ENCODE peak calls at places on chromosomes 2 and 18, in six cellular contexts. I is CD8-positive, alpha-beta memory T cell; O is left lung; A is esophagus muscularis mucosa; C is bronchial epithelial cell; P is WERI-Rb-1. N is an unnamed sample.

GRCh38 chr2:136106505-136106904 is 11.4 kb downstream of the CXCR4 start:
- DNase-seq in O (no peak), C (no peak), I (no peak), P (no peak), A (no peak), N (no peak)

GRCh38 chr2:119283873-119284331 is 60.3 kb downstream of the STEAP3 start:
- DNase-seq in O (peak), A (peak), I (no peak), P (no peak), C (peak), N (no peak)

GRCh38 chr2:66021296-66021695 is 413.6 kb upstream of the MEIS1 start:
- DNase-seq in I (no peak), O (no peak), C (peak), A (no peak), P (no peak), N (no peak)

GRCh38 chr2:48345176-48345575 is 184.8 kb upstream of the STON1 start:
- DNase-seq in C (no peak), A (no peak), O (no peak), I (no peak), P (no peak), N (no peak)

GRCh38 chr2:145484443-145485086 is 964.6 kb upstream of the ZEB2 start:
- DNase-seq in O (no peak), C (peak), I (no peak), P (no peak), A (no peak), N (no peak)

GRCh38 chr2:112674229-112674628 is 28.5 kb downstream of the SLC20A1 start:
- DNase-seq in I (no peak), A (no peak), O (peak), P (no peak), C (no peak), N (no peak)

GRCh38 chr2:101360229-101360628 is 27.1 kb downstream of the CREG2 start:
- DNase-seq in C (peak), O (no peak), A (no peak), I (no peak), P (no peak), N (no peak)

GRCh38 chr2:4110273-4110672 is 406.9 kb downstream of the DCDC2C start:
- DNase-seq in I (no peak), O (no peak), P (peak), A (peak), C (no peak), N (no peak)

GRCh38 chr2:23596316-23596885 is 211.4 kb downstream of the KLHL29 start:
- DNase-seq in P (no peak), I (no peak), C (no peak), A (no peak), O (no peak), N (no peak)

GRCh38 chr2:119180891-119181290 is 22.3 kb upstream of the C1QL2 start:
- DNase-seq in A (no peak), O (no peak), C (no peak), P (no peak), I (no peak), N (no peak)

GRCh38 chr2:59383473-59383872 is 1142.3 kb upstream of the FANCL start:
- DNase-seq in O (no peak), A (no peak), I (no peak), P (no peak), C (no peak), N (no peak)

GRCh38 chr2:142973822-142974207 is 96.4 kb downstream of the KYNU start:
- DNase-seq in C (peak), I (no peak), O (no peak), A (no peak), P (no peak), N (no peak)

GRCh38 chr18:35528749-35529274 is 31.1 kb upstream of the INO80C start:
- DNase-seq in I (no peak), C (no peak), A (peak), P (no peak), O (no peak), N (no peak)

GRCh38 chr2:71563872-71564271 is 110.5 kb downstream of the DYSF start:
- DNase-seq in P (no peak), C (no peak), A (no peak), O (no peak), I (no peak), N (no peak)

GRCh38 chr18:9712606-9713005 is 4.5 kb downstream of the RAB31 start:
- DNase-seq in A (no peak), P (no peak), I (no peak), C (no peak), O (no peak), N (no peak)

GRCh38 chr18:48942554-48943261 is 8.1 kb downstream of the SMAD7 start:
- DNase-seq in O (no peak), I (no peak), A (no peak), C (peak), P (no peak), N (no peak)

GRCh38 chr2:144331652-144332355 is 188.1 kb downstream of the ZEB2 start:
- DNase-seq in I (no peak), O (peak), A (no peak), C (peak), P (peak), N (no peak)

GRCh38 chr2:15642334-15643208 is 50.9 kb downstream of the DDX1 start:
- DNase-seq in O (no peak), C (no peak), I (no peak), P (no peak), A (no peak), N (no peak)

GRCh38 chr2:25651066-25651465 is 22.3 kb downstream of the DTNB start:
- DNase-seq in P (no peak), A (no peak), C (peak), I (no peak), O (no peak), N (no peak)

GRCh38 chr18:56509656-56510055 is 128.7 kb downstream of the TXNL1 start:
- DNase-seq in I (no peak), P (no peak), O (no peak), A (peak), C (no peak), N (no peak)

GRCh38 chr2:73920577-73921545 is 5.8 kb upstream of the DGUOK start:
- DNase-seq in A (no peak), I (peak), O (no peak), C (no peak), P (peak), N (no peak)

GRCh38 chr18:48827321-48828200 is 123.2 kb downstream of the SMAD7 start:
- DNase-seq in C (no peak), A (no peak), O (peak), I (no peak), P (peak), N (peak)

GRCh38 chr2:20425371-20425881 is 21.4 kb upstream of the RHOB start:
- DNase-seq in A (no peak), C (no peak), O (no peak), I (no peak), P (peak), N (peak)

GRCh38 chr2:30147715-30148611 is 1.2 kb downstream of the YPEL5 start:
- DNase-seq in P (peak), A (peak), O (peak), C (no peak), I (peak), N (no peak)

GRCh38 chr2:120682654-120683053 is 53.0 kb upstream of the GLI2 start:
- DNase-seq in I (no peak), C (no peak), O (no peak), P (no peak), A (no peak), N (no peak)

GRCh38 chr2:236600892-236601291 is 31.3 kb downstream of the ACKR3 start:
- DNase-seq in I (no peak), O (no peak), P (no peak), A (no peak), C (peak), N (no peak)

GRCh38 chr2:143284087-143284675 is 155.0 kb downstream of the ARHGAP15 start:
- DNase-seq in C (peak), I (peak), P (peak), O (peak), A (no peak), N (no peak)

GRCh38 chr2:235614176-235614860 is 120.5 kb downstream of the AGAP1 start:
- DNase-seq in I (no peak), C (no peak), O (no peak), A (no peak), P (no peak), N (no peak)

GRCh38 chr2:33292063-33292462 is 184.4 kb upstream of the RASGRP3 start:
- DNase-seq in P (no peak), A (no peak), I (no peak), C (no peak), O (no peak), N (no peak)

GRCh38 chr2:238657132-238658053 is 190.5 kb upstream of the TWIST2 start:
- DNase-seq in C (no peak), A (peak), I (no peak), P (no peak), O (no peak), N (peak)

GRCh38 chr2:134307334-134307733 is 53.5 kb downstream of the MGAT5 start:
- DNase-seq in P (no peak), O (no peak), C (no peak), I (no peak), A (no peak), N (no peak)

GRCh38 chr2:239150125-239151011 is 250.5 kb downstream of the HDAC4 start:
- DNase-seq in A (no peak), C (peak), P (no peak), I (peak), O (no peak), N (no peak)

GRCh38 chr18:51559902-51560287 is 362.4 kb upstream of the MEX3C start:
- DNase-seq in A (no peak), I (no peak), C (peak), O (no peak), P (peak), N (no peak)

GRCh38 chr2:40439473-40439872 is 12.4 kb downstream of the SLC8A1 start:
- DNase-seq in O (no peak), C (peak), P (no peak), A (no peak), I (no peak), N (no peak)

GRCh38 chr2:29123584-29124349 is 8.6 kb downstream of the CLIP4 start:
- DNase-seq in O (no peak), C (peak), P (no peak), A (no peak), I (no peak), N (no peak)

DNA sequence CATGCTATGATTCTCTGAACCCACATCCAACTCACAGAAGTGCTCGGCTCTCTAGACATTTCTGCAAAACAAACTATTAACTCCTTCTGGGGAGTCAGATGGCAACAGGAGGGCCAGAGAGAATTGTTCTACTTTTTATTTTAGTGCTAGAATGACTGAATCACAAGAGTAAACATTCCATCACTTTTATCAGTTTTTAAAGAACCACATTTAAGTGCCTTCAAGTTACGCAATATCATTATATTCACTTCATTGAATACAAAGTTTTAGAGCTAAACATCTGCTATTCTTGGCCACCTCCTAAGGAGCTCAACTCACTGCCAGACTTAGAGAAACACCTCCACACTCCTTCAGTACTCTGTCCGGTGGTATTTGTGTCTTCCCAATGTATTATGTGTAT is 22.4 kb downstream of the B4GALT6 start:
- DNase-seq in C (peak), O (no peak), I (no peak), A (no peak), P (no peak), N (no peak)
- H3K4me3 ChIP-seq in C (no peak), O (no peak), I (no peak), A (no peak), P (no peak), N (no peak)

DNA sequence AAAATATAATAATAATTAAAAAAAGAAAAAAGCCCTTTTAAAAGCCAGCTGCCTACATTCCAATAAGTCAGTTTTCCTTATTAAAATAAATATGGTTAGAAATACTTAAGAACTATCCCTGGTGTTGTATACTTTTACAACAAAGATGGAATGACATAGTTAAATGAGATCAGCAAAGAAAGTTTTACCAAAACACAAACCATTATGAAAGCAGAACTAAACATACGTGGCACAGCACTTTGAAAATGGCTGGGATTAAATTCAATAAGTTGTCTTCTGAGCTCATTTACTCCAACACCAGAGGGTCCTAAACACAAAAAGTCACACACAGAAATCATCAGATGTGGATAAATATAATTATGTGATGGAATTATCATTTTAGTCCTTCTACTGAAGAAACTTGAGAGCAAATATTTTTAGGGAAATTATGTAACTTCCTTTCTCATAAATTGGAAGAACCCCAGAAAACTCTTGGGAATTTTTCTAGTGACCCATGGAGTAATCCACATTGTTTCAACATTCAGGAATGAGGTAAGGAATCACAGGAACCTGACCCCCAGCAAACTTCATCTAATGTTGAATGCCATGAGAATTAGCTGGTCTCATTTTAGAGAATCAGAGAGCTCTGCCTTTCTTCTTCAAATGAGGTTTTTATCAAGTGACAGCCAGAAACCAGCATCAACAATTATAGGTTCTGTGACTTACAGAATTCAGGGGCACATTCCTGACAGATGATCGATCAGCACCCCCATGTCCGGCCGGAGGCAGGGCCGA is 11.5 kb upstream of the TMEM237 start:
- DNase-seq in C (no peak), A (no peak), I (no peak), O (no peak), P (no peak), N (no peak)
- H3K4me3 ChIP-seq in C (no peak), A (no peak), I (no peak), O (no peak), P (no peak), N (no peak)

DNA sequence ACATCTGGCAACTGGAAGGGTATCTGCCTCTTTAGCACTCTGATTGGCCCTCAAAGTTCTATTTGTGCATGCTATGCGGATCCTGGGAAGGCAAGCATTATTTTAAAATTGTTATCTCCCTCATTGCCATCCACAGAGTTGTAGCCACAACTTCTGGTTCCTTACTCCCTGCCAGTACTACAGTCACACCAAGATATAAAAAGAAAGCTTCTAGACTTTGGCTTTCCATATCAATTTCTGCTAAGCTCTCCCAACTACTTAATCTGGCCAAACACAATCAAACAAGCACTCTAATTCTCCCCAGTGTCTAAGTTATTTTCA is 83.5 kb upstream of the ZNF521 start:
- DNase-seq in P (no peak), C (no peak), I (no peak), A (no peak), O (no peak), N (no peak)
- H3K4me3 ChIP-seq in P (no peak), C (no peak), I (no peak), A (no peak), O (no peak), N (no peak)

DNA sequence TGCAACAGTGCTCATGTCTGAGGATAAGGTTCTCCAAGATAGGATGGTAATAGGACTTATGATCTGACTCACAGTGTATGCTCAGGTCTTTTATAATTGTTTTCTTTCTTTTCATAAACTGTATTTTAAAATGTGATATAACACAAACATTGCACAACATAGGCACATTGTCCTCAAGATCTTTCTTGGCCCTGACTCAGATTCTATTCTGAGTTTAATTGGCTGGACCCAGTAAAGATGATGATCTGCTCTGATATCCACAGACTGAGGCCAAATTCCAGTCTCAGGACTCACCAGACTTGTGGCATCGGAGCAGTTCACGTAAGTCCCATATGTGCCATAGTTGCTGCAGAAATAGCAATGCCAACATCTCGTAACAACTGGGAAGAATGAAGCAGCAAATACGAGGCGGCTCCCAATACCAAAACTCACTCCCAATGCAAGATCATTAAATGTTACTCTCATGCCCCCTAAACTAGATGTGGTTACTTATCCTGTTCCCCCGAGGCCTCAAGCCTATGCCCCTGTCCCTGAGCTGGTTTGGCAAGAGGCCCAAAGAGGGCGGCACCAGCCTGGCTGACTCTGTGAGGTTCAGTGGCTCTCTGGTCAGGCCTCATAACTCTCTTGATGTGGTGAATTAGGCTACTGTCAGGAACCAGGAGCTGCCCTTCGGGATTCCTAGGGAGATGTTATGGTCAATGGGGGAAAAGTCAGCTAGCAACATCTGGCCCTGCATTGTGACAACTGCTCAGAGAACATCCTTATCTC is 448.8 kb upstream of the SLC14A2 start:
- DNase-seq in P (no peak), I (no peak), O (no peak), A (no peak), C (peak), N (no peak)
- H3K4me3 ChIP-seq in P (no peak), I (no peak), O (no peak), A (no peak), C (no peak), N (no peak)